ENCODE peak calls at places on chromosomes 3 and 15, in eight cellular contexts. A is activated CD4-positive, alpha-beta T cell treated with anti-CD3 and anti-CD28 coated beads for 24 hours; F is coronary artery; O is fibroblast of pulmonary artery; W is activated T-cell treated with anti-CD3 and anti-CD28 coated beads for 1 hour; Q is C1 segment of cervical spinal cord; Y is KG1; H is BE2C. N is an unnamed sample.

GRCh38 chr3:182636646-182637045 is 156.7 kb upstream of the ATP11B start:
- DNase-seq in Q (no peak), A (no peak), Y (no peak), W (no peak), F (no peak), H (no peak), O (peak; percentile 3), N (no peak)

GRCh38 chr15:42087460-42087859 is 6.9 kb downstream of the PLA2G4D start:
- DNase-seq in H (no peak), Q (no peak), A (no peak), O (no peak), Y (no peak), F (no peak), W (no peak), N (no peak)

GRCh38 chr15:81146006-81146405 is 11.9 kb downstream of the CFAP161 start:
- DNase-seq in A (no peak), O (no peak), W (no peak), F (no peak), H (no peak), Y (no peak), Q (no peak), N (no peak)

GRCh38 chr15:58473720-58474119 is 41.9 kb downstream of the LIPC start:
- DNase-seq in H (no peak), A (no peak), F (no peak), O (peak; percentile 91), Q (no peak), Y (no peak), W (no peak), N (no peak)

GRCh38 chr3:72160351-72160750 is 375.4 kb upstream of the PROK2 start:
- DNase-seq in F (no peak), A (no peak), H (no peak), Y (no peak), W (no peak), Q (no peak), O (no peak), N (no peak)

GRCh38 chr15:63250312-63250965 is 27.0 kb upstream of the APH1B start:
- DNase-seq in F (no peak), W (no peak), Y (no peak), O (peak; percentile 83), H (no peak), A (no peak), Q (no peak), N (no peak)

GRCh38 chr15:99474041-99474906 is 91.5 kb upstream of the MEF2A start:
- DNase-seq in H (no peak), W (no peak), O (no peak), F (no peak), A (no peak), Y (no peak), Q (peak; percentile 66), N (no peak)

GRCh38 chr3:126714296-126714900 is 10.4 kb downstream of the CHCHD6 start:
- DNase-seq in H (peak; percentile 64), A (no peak), O (no peak), W (no peak), Q (no peak), F (peak; percentile 65), Y (no peak), N (no peak)

GRCh38 chr3:34034840-34035239 is 236.4 kb downstream of the PDCD6IP start:
- DNase-seq in A (no peak), F (no peak), Y (no peak), H (no peak), W (no peak), O (no peak), Q (no peak), N (no peak)

GRCh38 chr3:98901032-98901464 is 447 bp downstream of the DCBLD2 start:
- DNase-seq in W (no peak), O (peak; percentile 56), H (peak; percentile 51), F (peak; percentile 78), A (no peak), Q (peak; percentile 46), Y (no peak), N (peak; percentile 24)

GRCh38 chr3:185283374-185283935 is 29.6 kb upstream of the EHHADH start:
- DNase-seq in W (no peak), O (peak; percentile 48), Y (no peak), Q (no peak), H (no peak), F (no peak), A (no peak), N (no peak)

GRCh38 chr15:47194718-47195117 is 522.6 kb upstream of the SEMA6D start:
- DNase-seq in Q (no peak), F (no peak), W (no peak), H (no peak), A (no peak), Y (no peak), O (peak; percentile 63), N (no peak)

GRCh38 chr15:40508216-40508615 is 37.4 kb downstream of the CHST14 start:
- DNase-seq in A (no peak), F (no peak), Q (no peak), W (no peak), O (no peak), H (no peak), Y (no peak), N (no peak)

GRCh38 chr3:100436951-100437350 is 35.6 kb downstream of the LNP1 start:
- DNase-seq in Q (no peak), Y (no peak), F (no peak), O (no peak), W (no peak), A (no peak), H (no peak), N (no peak)

GRCh38 chr15:89845305-89845893 is 30.7 kb upstream of the ANPEP start:
- DNase-seq in Y (no peak), O (peak; percentile 92), Q (no peak), A (no peak), H (no peak), W (no peak), F (no peak), N (no peak)

GRCh38 chr15:83973816-83974215 is 261.8 kb upstream of the GOLGA6L4 start:
- DNase-seq in F (no peak), A (no peak), H (no peak), Y (no peak), O (peak; percentile 32), Q (no peak), W (no peak), N (no peak)

GRCh38 chr3:181941250-181941649 is 229.5 kb downstream of the SOX2 start:
- DNase-seq in W (no peak), F (no peak), Q (no peak), H (no peak), O (no peak), Y (no peak), A (no peak), N (no peak)

GRCh38 chr3:27532931-27533607 is 48.9 kb upstream of the SLC4A7 start:
- DNase-seq in F (no peak), W (no peak), O (no peak), A (no peak), Y (no peak), H (no peak), Q (no peak), N (no peak)

GRCh38 chr3:20323307-20323927 is 137.4 kb upstream of the SGO1 start:
- DNase-seq in F (no peak), H (no peak), A (no peak), Y (no peak), O (peak; percentile 31), Q (no peak), W (no peak), N (no peak)

N was measured in memory B cell.